ENCODE peak calls at places on chromosomes 16 and 17, in eight cellular contexts. W, M, F, N, X, Q, T and V are unnamed samples.

GRCh38 chr17:67863624-67864247 is 38.4 kb downstream of the BPTF start:
- DNase-seq in W (no peak), M (no peak), F (no peak), N (no peak), X (no peak), Q (no peak), T (no peak), V (no peak)

GRCh38 chr16:82192665-82193064 is 22.6 kb upstream of the MPHOSPH6 start:
- DNase-seq in W (no peak), M (no peak), F (no peak), N (no peak), X (peak; percentile 87), Q (peak; percentile 71), T (no peak), V (peak; percentile 26)

GRCh38 chr16:35310999-35311398 is 1851.6 kb downstream of the TP53TG3F start:
- DNase-seq in W (no peak), M (no peak), F (no peak), N (no peak), X (no peak), Q (no peak), T (no peak), V (no peak)

GRCh38 chr17:81365148-81365600 is 30.1 kb upstream of the BAHCC1 start:
- DNase-seq in W (peak; percentile 69), M (no peak), F (peak; percentile 72), N (peak; percentile 85), X (peak; percentile 91), Q (peak; percentile 92), T (no peak), V (no peak)

GRCh38 chr16:24282129-24282528 is 26.0 kb downstream of the CACNG3 start:
- DNase-seq in W (no peak), M (no peak), F (no peak), N (no peak), X (no peak), Q (no peak), T (no peak), V (no peak)

GRCh38 chr17:48995332-48995870 is 1.8 kb upstream of the IGF2BP1 start:
- DNase-seq in W (peak; percentile 90), M (no peak), F (no peak), N (peak; percentile 85), X (peak; percentile 53), Q (no peak), T (no peak), V (peak; percentile 24)

GRCh38 chr17:17109231-17109630 is 67.0 kb downstream of the MPRIP start:
- DNase-seq in W (no peak), M (no peak), F (no peak), N (no peak), X (no peak), Q (no peak), T (no peak), V (peak; percentile 21)

GRCh38 chr17:42178817-42179216 is 2.1 kb downstream of the KCNH4 start:
- DNase-seq in W (peak; percentile 20), M (no peak), F (no peak), N (no peak), X (no peak), Q (no peak), T (peak; percentile 79), V (peak; percentile 16)

GRCh38 chr17:80705988-80706387 is 161.3 kb downstream of the RPTOR start:
- DNase-seq in W (no peak), M (no peak), F (no peak), N (no peak), X (no peak), Q (no peak), T (no peak), V (no peak)

GRCh38 chr17:42618442-42619150 is 9.1 kb downstream of the TUBG1 start:
- DNase-seq in W (peak; percentile 91), M (peak; percentile 55), F (no peak), N (peak; percentile 70), X (no peak), Q (peak; percentile 49), T (peak; percentile 97), V (peak; percentile 50)

GRCh38 chr17:48605991-48606891 is 1.5 kb upstream of the HOXB6 start:
- DNase-seq in W (no peak), M (no peak), F (no peak), N (peak; percentile 48), X (no peak), Q (no peak), T (no peak), V (no peak)

GRCh38 chr17:36859701-36860100 is 77.6 kb upstream of the LHX1 start:
- DNase-seq in W (no peak), M (no peak), F (no peak), N (no peak), X (no peak), Q (no peak), T (no peak), V (no peak)

GRCh38 chr16:90000733-90001427 is 18.4 kb downstream of the DBNDD1 start:
- DNase-seq in W (no peak), M (no peak), F (no peak), N (no peak), X (no peak), Q (no peak), T (no peak), V (peak; percentile 27)

GRCh38 chr17:81482673-81483072 is 29.9 kb downstream of the ACTG1 start:
- DNase-seq in W (no peak), M (no peak), F (no peak), N (no peak), X (no peak), Q (no peak), T (no peak), V (no peak)

GRCh38 chr17:75240394-75241142 is 20.8 kb downstream of the GGA3 start:
- DNase-seq in W (peak; percentile 90), M (peak; percentile 83), F (peak; percentile 35), N (peak; percentile 88), X (peak; percentile 69), Q (peak; percentile 47), T (peak; percentile 18), V (peak; percentile 72)

GRCh38 chr16:85514601-85515318 is 98.4 kb upstream of the GSE1 start:
- DNase-seq in W (peak; percentile 61), M (peak; percentile 84), F (peak; percentile 81), N (peak; percentile 73), X (peak; percentile 95), Q (peak; percentile 84), T (no peak), V (no peak)

GRCh38 chr17:76416447-76416846 is 32.0 kb downstream of the SPHK1 start:
- DNase-seq in W (no peak), M (no peak), F (no peak), N (no peak), X (no peak), Q (no peak), T (no peak), V (no peak)

GRCh38 chr17:76145231-76146052 is 4.4 kb upstream of the FOXJ1 start:
- DNase-seq in W (peak; percentile 48), M (no peak), F (no peak), N (no peak), X (no peak), Q (no peak), T (peak; percentile 71), V (peak; percentile 80)

GRCh38 chr16:25297151-25297787 is 39.6 kb upstream of the ZKSCAN2 start:
- DNase-seq in W (no peak), M (no peak), F (no peak), N (no peak), X (no peak), Q (no peak), T (no peak), V (no peak)

GRCh38 chr17:21024024-21024423 is 18.8 kb downstream of the USP22 start:
- DNase-seq in W (no peak), M (no peak), F (no peak), N (no peak), X (no peak), Q (no peak), T (no peak), V (no peak)

GRCh38 chr17:416293-417206 is 63.9 kb upstream of the RPH3AL start:
- DNase-seq in W (no peak), M (no peak), F (no peak), N (no peak), X (no peak), Q (no peak), T (peak; percentile 49), V (peak; percentile 79)

GRCh38 chr17:46952115-46952514 is 26.9 kb downstream of the RPRML start:
- DNase-seq in W (no peak), M (no peak), F (no peak), N (no peak), X (no peak), Q (no peak), T (no peak), V (no peak)

GRCh38 chr17:12815642-12816141 is 26.4 kb downstream of the ARHGAP44 start:
- DNase-seq in W (no peak), M (no peak), F (no peak), N (no peak), X (no peak), Q (no peak), T (no peak), V (peak; percentile 93)

GRCh38 chr17:12821376-12821940 is 32.2 kb downstream of the ARHGAP44 start:
- DNase-seq in W (no peak), M (no peak), F (no peak), N (no peak), X (peak; percentile 25), Q (peak; percentile 28), T (no peak), V (no peak)
- H3K27ac ChIP-seq in W (no peak overlapping the region), M (no peak overlapping the region), F (no peak overlapping the region), N (no peak overlapping the region), X (no peak overlapping the region), Q (no peak overlapping the region), T (no peak overlapping the region), V (no peak overlapping the region)

GRCh38 chr16:48541108-48541786 is 68.7 kb downstream of the N4BP1 start:
- DNase-seq in W (no peak), M (no peak), F (no peak), N (no peak), X (no peak), Q (no peak), T (no peak), V (no peak)

GRCh38 chr16:48538746-48539484 is 71.1 kb downstream of the N4BP1 start:
- DNase-seq in W (peak; percentile 45), M (peak; percentile 59), F (no peak), N (peak; percentile 31), X (no peak), Q (no peak), T (no peak), V (no peak)

GRCh38 chr16:48540222-48540900 is 69.6 kb downstream of the N4BP1 start:
- DNase-seq in W (no peak), M (no peak), F (no peak), N (no peak), X (no peak), Q (no peak), T (no peak), V (no peak)

GRCh38 chr16:48537909-48538745 is 71.9 kb downstream of the N4BP1 start:
- DNase-seq in W (no peak), M (no peak), F (no peak), N (no peak), X (no peak), Q (no peak), T (no peak), V (no peak)

GRCh38 chr16:48539485-48540221 is 70.3 kb downstream of the N4BP1 start:
- DNase-seq in W (no peak), M (no peak), F (no peak), N (no peak), X (no peak), Q (no peak), T (no peak), V (no peak)
- TF ChIP-seq EZH2phosphoT487 in W (no peak), M (no peak), F (no peak), N (no peak), X (no peak), Q (no peak), T (no peak), V (no peak)

GRCh38 chr16:54942353-54942943 is 11.8 kb downstream of the IRX5 start:
- DNase-seq in W (no peak), M (no peak), F (no peak), N (no peak), X (no peak), Q (no peak), T (no peak), V (peak; percentile 19)
- H3K27ac ChIP-seq in W (no peak overlapping the region), M (no peak overlapping the region), F (no peak overlapping the region), N (no peak overlapping the region), X (no peak overlapping the region), Q (no peak overlapping the region), T (no peak overlapping the region), V (no peak overlapping the region)

GRCh38 chr16:66175580-66175979 is 190.9 kb upstream of the CDH5 start:
- DNase-seq in W (no peak), M (no peak), F (no peak), N (peak; percentile 20), X (no peak), Q (no peak), T (no peak), V (no peak)
- TF ChIP-seq EZH2phosphoT487 in W (no peak), M (no peak), F (no peak), N (no peak), X (no peak), Q (no peak), T (no peak), V (no peak)